ENCODE peak calls at places on chromosomes 2 and 18, in seven cellular contexts. I is NCI-H1092 treated with DMSO at 0.1 percent for 48 hours; P is AG04450; Z is heart right ventricle; S is activated CD4-positive, alpha-beta T cell treated with anti-CD3 and anti-CD28 coated beads for 36 hours; O is stimulated activated CD4-positive, alpha-beta T cell treated with anti-CD3 and anti-CD28 coated beads, Interleukin-15, amount 100 ng/mL, for 1 hour; W is NCI-H1436 treated with DMSO at 0.1 percent for 48 hours. G is an unnamed sample.

GRCh38 chr2:36373149-36373880 is 17.7 kb downstream of the CRIM1 start:
- DNase-seq in I (no peak), P (no peak), Z (no peak), S (no peak), O (no peak), W (no peak), G (no peak)

GRCh38 chr2:15901095-15901807 is 39.1 kb upstream of the MYCN start:
- DNase-seq in I (no peak), P (no peak), Z (no peak), S (no peak), O (no peak), W (no peak), G (no peak)

GRCh38 chr2:106658616-106659015 is 171.5 kb downstream of the CD8B2 start:
- DNase-seq in I (no peak), P (no peak), Z (no peak), S (no peak), O (no peak), W (no peak), G (no peak)

GRCh38 chr18:7728297-7728696 is 161.2 kb downstream of the PTPRM start:
- DNase-seq in I (no peak), P (no peak), Z (no peak), S (no peak), O (no peak), W (no peak), G (no peak)

GRCh38 chr2:190344275-190344827 is 962 bp downstream of the INPP1 start:
- DNase-seq in I (peak; percentile 57), P (no peak), Z (no peak), S (no peak), O (no peak), W (no peak), G (no peak)

GRCh38 chr2:126881591-126881990 is 17.1 kb upstream of the TEX51 start:
- DNase-seq in I (no peak), P (no peak), Z (no peak), S (no peak), O (no peak), W (no peak), G (no peak)

GRCh38 chr2:144128104-144128746 is 391.7 kb downstream of the ZEB2 start:
- DNase-seq in I (no peak), P (no peak), Z (no peak), S (no peak), O (no peak), W (no peak), G (no peak)

GRCh38 chr18:24006731-24007308 is 7.7 kb upstream of the TTC39C start:
- DNase-seq in I (no peak), P (no peak), Z (no peak), S (no peak), O (no peak), W (no peak), G (no peak)

GRCh38 chr2:195425328-195425727 is 231.7 kb upstream of the SLC39A10 start:
- DNase-seq in I (no peak), P (no peak), Z (no peak), S (no peak), O (no peak), W (no peak), G (no peak)

GRCh38 chr2:210503622-210504300 is 27.2 kb upstream of the LANCL1 start:
- DNase-seq in I (peak; percentile 13), P (no peak), Z (no peak), S (no peak), O (no peak), W (no peak), G (no peak)

GRCh38 chr2:197309369-197310231 is 980 bp downstream of the ANKRD44 start:
- DNase-seq in I (peak; percentile 19), P (no peak), Z (peak; percentile 23), S (peak; percentile 67), O (peak; percentile 52), W (no peak), G (no peak)

GRCh38 chr2:144692661-144693060 is 172.7 kb upstream of the ZEB2 start:
- DNase-seq in I (no peak), P (no peak), Z (no peak), S (no peak), O (no peak), W (no peak), G (no peak)

GRCh38 chr2:217031445-217031844 is 171.6 kb upstream of the TNP1 start:
- DNase-seq in I (no peak), P (no peak), Z (no peak), S (no peak), O (no peak), W (no peak), G (no peak)

GRCh38 chr2:111706481-111707001 is 177.5 kb downstream of the ANAPC1 start:
- DNase-seq in I (no peak), P (no peak), Z (no peak), S (peak; percentile 28), O (no peak), W (no peak), G (no peak)

GRCh38 chr2:225889452-225889851 is 489.9 kb downstream of the NYAP2 start:
- DNase-seq in I (no peak), P (peak; percentile 74), Z (no peak), S (no peak), O (no peak), W (peak; percentile 1), G (no peak)

G was measured in stimulated activated CD8-positive, alpha-beta memory T cell treated with anti-CD3 and anti-CD28 coated beads, Interleukin-4, amount 100 ng/mL, for 4 hours.